ENCODE peak calls at places on chromosome 21, in nine cellular contexts. D, W, E, O, L, T, G, R and Z are unnamed samples.

GRCh38 chr21:43322805-43323204 is 104.1 kb downstream of the SIK1 start:
- DNase-seq in D (no peak), W (no peak), E (no peak), O (no peak), L (no peak), T (peak; percentile 17), G (no peak), R (no peak), Z (no peak)

GRCh38 chr21:42061195-42061865 is 9.8 kb upstream of the UMODL1 start:
- DNase-seq in D (peak; percentile 41), W (no peak), E (no peak), O (peak; percentile 29), L (no peak), T (no peak), G (no peak), R (no peak), Z (no peak)

GRCh38 chr21:26177741-26178452 is 7.3 kb upstream of the APP start:
- DNase-seq in D (no peak), W (no peak), E (no peak), O (no peak), L (no peak), T (no peak), G (no peak), R (no peak), Z (no peak)

GRCh38 chr21:43913928-43914327 is 48.9 kb downstream of the AGPAT3 start:
- DNase-seq in D (no peak), W (no peak), E (no peak), O (no peak), L (no peak), T (peak; percentile 64), G (no peak), R (no peak), Z (no peak)

GRCh38 chr21:36701912-36702621 is 3.2 kb downstream of the SIM2 start:
- DNase-seq in D (no peak), W (peak; percentile 55), E (peak; percentile 67), O (no peak), L (no peak), T (peak; percentile 64), G (no peak), R (no peak), Z (no peak)

GRCh38 chr21:42424848-42425602 is 21.3 kb downstream of the UBASH3A start:
- DNase-seq in D (no peak), W (no peak), E (no peak), O (no peak), L (no peak), T (no peak), G (no peak), R (no peak), Z (no peak)

GRCh38 chr21:36713746-36714145 is 14.8 kb downstream of the SIM2 start:
- DNase-seq in D (no peak), W (no peak), E (no peak), O (no peak), L (no peak), T (no peak), G (no peak), R (no peak), Z (no peak)

GRCh38 chr21:29787011-29787909 is 152.5 kb downstream of the GRIK1 start:
- DNase-seq in D (no peak), W (no peak), E (no peak), O (no peak), L (no peak), T (no peak), G (no peak), R (no peak), Z (no peak)

GRCh38 chr21:42703936-42704335 is 50.5 kb downstream of the PDE9A start:
- DNase-seq in D (no peak), W (no peak), E (peak; percentile 40), O (no peak), L (no peak), T (no peak), G (no peak), R (no peak), Z (no peak)

GRCh38 chr21:39882186-39882882 is 15.1 kb downstream of the PCP4 start:
- DNase-seq in D (no peak), W (no peak), E (no peak), O (no peak), L (no peak), T (no peak), G (no peak), R (no peak), Z (no peak)

GRCh38 chr21:36743008-36743407 is 44.1 kb downstream of the SIM2 start:
- DNase-seq in D (no peak), W (no peak), E (no peak), O (no peak), L (no peak), T (no peak), G (no peak), R (no peak), Z (no peak)

DNA sequence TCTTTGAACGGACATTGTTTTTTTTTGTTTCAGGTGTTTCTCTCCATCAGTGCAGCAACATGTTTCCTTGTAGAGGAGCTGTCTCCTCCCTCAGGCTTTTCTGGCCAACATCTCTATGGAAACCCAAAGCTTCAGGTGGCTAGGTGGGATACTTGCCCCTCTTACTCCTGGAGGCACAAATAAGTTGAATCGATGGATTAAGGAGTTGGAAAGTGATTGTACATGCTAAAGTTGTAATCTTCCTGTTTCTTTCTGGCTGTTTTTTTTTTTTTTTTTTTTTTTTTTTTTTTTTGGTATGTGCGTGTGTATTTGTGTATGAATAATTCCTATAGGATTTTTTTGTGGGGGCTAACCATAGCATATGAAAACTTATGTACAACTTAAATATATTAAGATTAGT is 10.6 kb downstream of the USP25 start:
- DNase-seq in D (no peak), W (no peak), E (no peak), O (no peak), L (no peak), T (no peak), G (no peak), R (no peak), Z (no peak)
- H3K9me3 ChIP-seq in D (no peaks in the 10 kb centered on the region), W (no peaks in the 10 kb centered on the region), E (peaks cover 20% of the 10 kb centered on the region), O (no peaks in the 10 kb centered on the region), L (no peaks in the 10 kb centered on the region), T (no peaks in the 10 kb centered on the region), G (no peaks in the 10 kb centered on the region), R (no peaks in the 10 kb centered on the region), Z (no peaks in the 10 kb centered on the region)

GRCh38 chr21:46372014-46372485 is 48.1 kb downstream of the PCNT start:
- DNase-seq in D (no peak), W (no peak), E (no peak), O (no peak), L (no peak), T (no peak), G (no peak), R (no peak), Z (no peak)
- H3K27ac ChIP-seq in D (no peak overlapping the region), W (no peak overlapping the region), E (no peak overlapping the region), O (peak overlapping the region; percentile 97), L (no peak overlapping the region), T (no peak overlapping the region), G (no peak overlapping the region), R (no peak overlapping the region), Z (no peak overlapping the region)

GRCh38 chr21:35116777-35117176 is 67.7 kb upstream of the RUNX1 start:
- DNase-seq in D (no peak), W (no peak), E (no peak), O (peak; percentile 15), L (no peak), T (no peak), G (no peak), R (no peak), Z (no peak)

DNA sequence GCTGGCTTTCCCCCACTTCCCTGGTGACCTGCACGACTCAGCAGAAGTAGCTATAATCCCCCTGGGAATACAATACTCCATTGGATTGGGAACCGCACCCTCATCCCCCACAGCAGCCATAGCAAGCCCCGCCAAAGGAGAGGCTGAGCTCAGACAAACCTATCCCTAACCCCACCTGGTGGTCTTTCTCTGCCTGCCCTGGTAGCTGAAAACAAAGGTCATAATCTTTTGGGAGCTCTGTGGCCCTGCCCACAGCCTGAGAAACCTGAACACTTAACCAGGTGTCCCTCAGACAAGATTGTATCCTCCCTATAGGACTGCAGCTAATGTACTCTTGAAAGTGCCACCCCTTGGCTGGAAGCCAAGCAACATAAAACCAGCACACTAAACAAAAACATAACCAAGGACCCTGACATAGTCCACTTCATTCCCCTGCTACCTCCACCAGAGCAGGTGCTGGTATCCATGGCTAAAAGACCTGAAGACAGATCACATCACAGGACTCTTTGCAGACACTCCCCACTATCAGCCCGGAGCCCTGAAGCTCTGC is 71.6 kb upstream of the RUNX1 start:
- DNase-seq in D (no peak), W (no peak), E (peak; percentile 74), O (no peak), L (no peak), T (no peak), G (no peak), R (no peak), Z (no peak)
- H3K4me1 ChIP-seq in D (no peaks in the 10 kb centered on the region), W (no peaks in the 10 kb centered on the region), E (peaks cover 10% of the 10 kb centered on the region), O (no peaks in the 10 kb centered on the region), L (no peaks in the 10 kb centered on the region), T (peaks cover 1% of the 10 kb centered on the region), G (no peaks in the 10 kb centered on the region), R (no peaks in the 10 kb centered on the region), Z (no peaks in the 10 kb centered on the region)

GRCh38 chr21:24870633-24871032 is 736.6 kb downstream of the MRPL39 start:
- DNase-seq in D (no peak), W (no peak), E (no peak), O (no peak), L (no peak), T (no peak), G (no peak), R (no peak), Z (no peak)
- H3K9me3 ChIP-seq in D (no peaks in the 10 kb centered on the region), W (no peaks in the 10 kb centered on the region), E (peaks cover 5% of the 10 kb centered on the region), O (no peaks in the 10 kb centered on the region), L (no peaks in the 10 kb centered on the region), T (no peaks in the 10 kb centered on the region), G (no peaks in the 10 kb centered on the region), R (peaks cover 12% of the 10 kb centered on the region), Z (no peaks in the 10 kb centered on the region)

DNA sequence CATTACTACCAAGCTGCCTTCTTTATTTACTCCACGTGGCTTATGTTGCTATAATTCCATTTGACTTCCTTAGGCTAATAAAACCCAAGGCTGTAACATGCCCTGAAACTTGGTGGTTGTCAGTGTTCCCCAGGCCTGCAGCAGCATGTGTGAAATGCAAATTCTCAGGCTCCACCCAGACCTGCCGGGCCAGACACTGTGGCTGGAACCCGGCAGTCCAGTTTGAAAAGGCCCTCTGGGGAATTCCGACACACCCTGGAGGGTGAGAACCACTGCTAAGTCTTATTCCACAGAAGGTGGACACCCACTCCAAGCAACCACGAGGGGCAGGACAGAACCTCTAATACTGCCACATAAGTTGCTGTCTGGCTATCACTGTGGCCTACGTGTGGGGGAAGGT is 41.4 kb downstream of the URB1 start:
- DNase-seq in D (no peak), W (peak; percentile 6), E (no peak), O (no peak), L (no peak), T (no peak), G (peak; percentile 32), R (no peak), Z (no peak)
- H3K27ac ChIP-seq in D (no peak overlapping the region), W (no peak overlapping the region), E (no peak overlapping the region), O (no peak overlapping the region), L (no peak overlapping the region), T (no peak overlapping the region), G (no peak overlapping the region), R (no peak overlapping the region), Z (no peak overlapping the region)

GRCh38 chr21:34263629-34264028 is 100.2 kb upstream of the KCNE2 start:
- DNase-seq in D (no peak), W (no peak), E (no peak), O (no peak), L (no peak), T (no peak), G (no peak), R (no peak), Z (no peak)
- H3K4me1 ChIP-seq in D (peaks cover 19% of the 10 kb centered on the region), W (no peaks in the 10 kb centered on the region), E (no peaks in the 10 kb centered on the region), O (no peaks in the 10 kb centered on the region), L (no peaks in the 10 kb centered on the region), T (no peaks in the 10 kb centered on the region), G (no peaks in the 10 kb centered on the region), R (no peaks in the 10 kb centered on the region), Z (peaks cover 7% of the 10 kb centered on the region)

GRCh38 chr21:15006594-15007230 is 58.1 kb downstream of the NRIP1 start:
- DNase-seq in D (no peak), W (no peak), E (no peak), O (no peak), L (no peak), T (no peak), G (no peak), R (no peak), Z (no peak)
- H3K9me3 ChIP-seq in D (no peaks in the 10 kb centered on the region), W (no peaks in the 10 kb centered on the region), E (no peaks in the 10 kb centered on the region), O (no peaks in the 10 kb centered on the region), L (no peaks in the 10 kb centered on the region), T (no peaks in the 10 kb centered on the region), G (no peaks in the 10 kb centered on the region), R (no peaks in the 10 kb centered on the region), Z (no peaks in the 10 kb centered on the region)